ENCODE peak calls at places on chromosomes 1 and 21, in ten cellular contexts. U is left ventricle myocardium inferior; P is RWPE2; Y is brain microvascular endothelial cell; J is GOT3; S is heart right ventricle; Q is activated CD8-positive, alpha-beta memory T cell treated with anti-CD3 and anti-CD28 coated beads, Interleukin-2, amount 50 U/mL, for 4 hours; W is M059J; A is anterior cingulate cortex; G is psoas muscle. D is an unnamed sample.

GRCh38 chr21:42162831-42163510 is 56.0 kb upstream of the ABCG1 start:
- DNase-seq in S (no peak), W (no peak), G (no peak), J (no peak), A (no peak), U (no peak), P (no peak), Y (no peak), Q (no peak), D (peak)

GRCh38 chr1:116910379-116911165 is 856 bp downstream of the PTGFRN start:
- DNase-seq in Y (no peak), A (no peak), U (peak), S (peak), J (no peak), W (peak), G (peak), P (no peak), Q (peak), D (no peak)

GRCh38 chr1:118974641-118975040 is 13.5 kb downstream of the TBX15 start:
- DNase-seq in S (no peak), A (no peak), Y (no peak), P (no peak), U (no peak), W (no peak), Q (no peak), G (no peak), J (no peak), D (no peak)

GRCh38 chr21:45322231-45322959 is 34.7 kb upstream of the POFUT2 start:
- DNase-seq in A (no peak), G (no peak), S (no peak), P (peak), Q (no peak), W (peak), Y (no peak), J (no peak), U (peak), D (no peak)

GRCh38 chr1:14262582-14262981 is 335.9 kb upstream of the KAZN start:
- DNase-seq in W (no peak), A (no peak), P (no peak), Q (no peak), Y (no peak), S (no peak), J (no peak), G (no peak), U (no peak), D (no peak)

GRCh38 chr1:234773936-234774677 is 164.1 kb upstream of the IRF2BP2 start:
- DNase-seq in U (no peak), W (no peak), J (no peak), Y (no peak), G (no peak), S (no peak), A (no peak), Q (no peak), P (no peak), D (no peak)

GRCh38 chr21:15272591-15272990 is 207.8 kb upstream of the NRIP1 start:
- DNase-seq in A (no peak), U (no peak), Q (no peak), J (no peak), G (no peak), Y (no peak), W (no peak), P (no peak), S (no peak), D (no peak)

GRCh38 chr1:16905112-16905855 is 9.5 kb downstream of the RNU1-2 start:
- DNase-seq in S (no peak), G (no peak), U (no peak), J (peak), Q (no peak), P (no peak), W (peak), A (no peak), Y (peak), D (peak)

GRCh38 chr1:246726881-246727280 is 2.7 kb downstream of the SCCPDH start:
- DNase-seq in Q (no peak), G (no peak), W (no peak), P (no peak), S (peak), Y (no peak), U (no peak), A (peak), J (no peak), D (no peak)

GRCh38 chr1:5847013-5847654 is 145.1 kb downstream of the NPHP4 start:
- DNase-seq in U (no peak), Q (no peak), W (no peak), J (no peak), S (no peak), P (no peak), Y (peak), A (no peak), G (no peak), D (no peak)

GRCh38 chr1:206908038-206908437 is 10.8 kb downstream of the IL24 start:
- DNase-seq in P (no peak), Y (no peak), G (no peak), J (no peak), Q (no peak), A (no peak), W (peak), U (no peak), S (no peak), D (no peak)

GRCh38 chr1:86155061-86155806 is 1.3 kb downstream of the COL24A1 start:
- DNase-seq in G (peak), P (no peak), U (peak), J (no peak), W (no peak), Q (no peak), Y (no peak), A (no peak), S (peak), D (no peak)

D was measured in A172.